ENCODE peak calls at places on chromosomes 1 and 21, in nine cellular contexts. M, P, I, H, F, V, S, N and T are unnamed samples.

GRCh38 chr1:55814967-55815366 is 599.8 kb upstream of the USP24 start:
- DNase-seq in M (no peak), P (no peak), I (no peak), H (no peak), F (no peak), V (no peak), S (no peak), N (no peak), T (no peak)

GRCh38 chr1:2644171-2644570 is 11.4 kb upstream of the MMEL1 start:
- DNase-seq in M (no peak), P (no peak), I (no peak), H (no peak), F (no peak), V (no peak), S (no peak), N (no peak), T (no peak)

GRCh38 chr1:243890576-243890975 is 40.5 kb upstream of the AKT3 start:
- DNase-seq in M (peak), P (no peak), I (peak), H (peak), F (no peak), V (peak), S (peak), N (peak), T (peak)

GRCh38 chr1:174036204-174036603 is 14.0 kb upstream of the RC3H1 start:
- DNase-seq in M (no peak), P (no peak), I (no peak), H (no peak), F (no peak), V (no peak), S (no peak), N (no peak), T (no peak)

GRCh38 chr1:245124644-245125043 is 30.1 kb upstream of the KIF26B start:
- DNase-seq in M (no peak), P (no peak), I (no peak), H (no peak), F (no peak), V (no peak), S (no peak), N (no peak), T (no peak)

GRCh38 chr1:34057347-34057746 is 107.7 kb downstream of the CSMD2 start:
- DNase-seq in M (no peak), P (no peak), I (no peak), H (no peak), F (no peak), V (no peak), S (no peak), N (no peak), T (no peak)

GRCh38 chr1:44327679-44328491 is 27.2 kb downstream of the ERI3 start:
- DNase-seq in M (peak), P (no peak), I (peak), H (peak), F (no peak), V (peak), S (peak), N (peak), T (peak)

GRCh38 chr1:219963432-219963831 is 35.1 kb upstream of the SLC30A10 start:
- DNase-seq in M (no peak), P (no peak), I (no peak), H (no peak), F (no peak), V (no peak), S (no peak), N (no peak), T (no peak)

GRCh38 chr1:42916839-42917495 is 41.7 kb downstream of the SLC2A1 start:
- DNase-seq in M (no peak), P (no peak), I (no peak), H (no peak), F (no peak), V (no peak), S (no peak), N (no peak), T (no peak)

GRCh38 chr1:120179420-120180348 is 3.4 kb upstream of the SEC22B start:
- DNase-seq in M (no peak), P (no peak), I (peak), H (peak), F (no peak), V (peak), S (peak), N (peak), T (peak)

GRCh38 chr1:201434266-201434665 is 12.7 kb upstream of the TNNI1 start:
- DNase-seq in M (no peak), P (no peak), I (no peak), H (no peak), F (no peak), V (no peak), S (no peak), N (no peak), T (no peak)

GRCh38 chr1:38138498-38139233 is 92.1 kb upstream of the POU3F1 start:
- DNase-seq in M (peak), P (no peak), I (peak), H (peak), F (no peak), V (peak), S (peak), N (peak), T (peak)

GRCh38 chr1:39061951-39062350 is 35.8 kb downstream of the NDUFS5 start:
- DNase-seq in M (no peak), P (no peak), I (peak), H (no peak), F (no peak), V (peak), S (peak), N (no peak), T (peak)

GRCh38 chr1:111227434-111227833 is at the start of gene CHI3L2:
- DNase-seq in M (no peak), P (no peak), I (no peak), H (no peak), F (no peak), V (peak), S (peak), N (peak), T (no peak)

GRCh38 chr21:41817228-41817627 is 50.4 kb upstream of the RIPK4 start:
- DNase-seq in M (peak), P (peak), I (peak), H (peak), F (peak), V (peak), S (peak), N (peak), T (peak)

GRCh38 chr1:110421159-110421777 is 13.8 kb upstream of the LAMTOR5 start:
- DNase-seq in M (peak), P (no peak), I (peak), H (no peak), F (no peak), V (peak), S (peak), N (peak), T (no peak)

GRCh38 chr1:155006601-155007101 is 4.0 kb downstream of the ZBTB7B start:
- DNase-seq in M (no peak), P (peak), I (peak), H (no peak), F (peak), V (no peak), S (peak), N (no peak), T (peak)

GRCh38 chr1:172646653-172647052 is 12.2 kb upstream of the FASLG start:
- DNase-seq in M (no peak), P (no peak), I (no peak), H (no peak), F (no peak), V (no peak), S (no peak), N (no peak), T (no peak)

GRCh38 chr1:26234644-26235384 is 814 bp downstream of the CEP85 start:
- DNase-seq in M (peak), P (peak), I (peak), H (no peak), F (peak), V (peak), S (peak), N (peak), T (peak)